ENCODE peak calls at places on chromosomes 6 and 20, in six cellular contexts. A is prostate gland, T is fibroblast of pulmonary artery, Q is epithelial cell of esophagus, U is brain microvascular endothelial cell, M is psoas muscle. G is an unnamed sample.

GRCh38 chr6:46990031-46990644 is 52.0 kb downstream of the ADGRF1 start:
- DNase-seq in U (no peak), A (no peak), T (peak), Q (no peak), M (no peak), G (no peak)

GRCh38 chr20:2619337-2619736 is 33.1 kb upstream of the NOP56 start:
- DNase-seq in Q (no peak), A (no peak), U (no peak), M (no peak), T (no peak), G (no peak)

GRCh38 chr20:38680492-38681118 is 43.7 kb upstream of the SLC32A1 start:
- DNase-seq in T (peak), M (no peak), U (peak), Q (peak), A (no peak), G (peak)

GRCh38 chr20:18662279-18662678 is 74.4 kb downstream of the DTD1 start:
- DNase-seq in T (no peak), Q (no peak), U (no peak), A (no peak), M (no peak), G (no peak)

GRCh38 chr20:51562027-51562333 is 19.5 kb upstream of the NFATC2 start:
- DNase-seq in T (no peak), Q (no peak), A (no peak), M (no peak), U (peak), G (no peak)

GRCh38 chr6:138517635-138518034 is 18.3 kb upstream of the NHSL1 start:
- DNase-seq in A (peak), Q (peak), M (no peak), U (no peak), T (peak), G (no peak)

GRCh38 chr6:39102024-39102820 is 12.8 kb downstream of the SAYSD1 start:
- DNase-seq in U (peak), A (no peak), Q (peak), T (peak), M (no peak), G (no peak)

GRCh38 chr6:117919775-117920492 is 12.9 kb downstream of the SLC35F1 start:
- DNase-seq in U (no peak), A (peak), M (no peak), T (no peak), Q (no peak), G (peak)

GRCh38 chr6:125714431-125715090 is 34.9 kb upstream of the HEY2 start:
- DNase-seq in M (no peak), A (no peak), U (no peak), T (no peak), Q (no peak), G (no peak)

GRCh38 chr6:30037182-30037788 is 23.8 kb upstream of the POLR1H start:
- DNase-seq in T (peak), M (no peak), U (peak), A (no peak), Q (peak), G (no peak)

GRCh38 chr6:11804706-11805105 is 26.1 kb upstream of the ADTRP start:
- DNase-seq in A (no peak), Q (no peak), M (no peak), U (peak), T (no peak), G (no peak)

GRCh38 chr6:111087871-111088667 is 766 bp downstream of the SLC16A10 start:
- DNase-seq in T (no peak), Q (peak), A (no peak), M (no peak), U (no peak), G (peak)

GRCh38 chr20:4959582-4959981 is 41.7 kb downstream of the SLC23A2 start:
- DNase-seq in U (peak), A (no peak), Q (no peak), T (peak), M (no peak), G (no peak)

GRCh38 chr6:153084393-153084792 is 46.7 kb downstream of the RGS17 start:
- DNase-seq in T (peak), Q (peak), A (no peak), U (no peak), M (no peak), G (no peak)

GRCh38 chr6:90892271-90892670 is 305.4 kb upstream of the MAP3K7 start:
- DNase-seq in A (no peak), T (no peak), M (no peak), U (no peak), Q (no peak), G (no peak)

GRCh38 chr20:32829291-32830005 is 9.7 kb downstream of the MAPRE1 start:
- DNase-seq in T (no peak), M (no peak), A (no peak), Q (no peak), U (no peak), G (no peak)

GRCh38 chr6:166627875-166628849 is 1.1 kb upstream of the RPS6KA2 start:
- DNase-seq in A (peak), T (peak), Q (peak), U (no peak), M (peak), G (no peak)

GRCh38 chr6:132334517-132334876 is 66.8 kb downstream of the MOXD1 start:
- DNase-seq in M (no peak), T (no peak), U (no peak), A (no peak), Q (no peak), G (no peak)

GRCh38 chr6:76792394-76792793 is 670.9 kb downstream of the HTR1B start:
- DNase-seq in Q (peak), T (peak), A (no peak), M (no peak), U (peak), G (no peak)

GRCh38 chr20:58891076-58891685 is 38.7 kb downstream of the GNAS start:
- DNase-seq in U (peak), Q (peak), M (peak), T (peak), A (peak), G (peak)

GRCh38 chr6:112665114-112665513 is 318.0 kb downstream of the RFPL4B start:
- DNase-seq in M (no peak), T (peak), Q (no peak), U (peak), A (no peak), G (no peak)

GRCh38 chr6:79231101-79231500 is 3.4 kb downstream of the HMGN3 start:
- DNase-seq in A (no peak), Q (no peak), M (no peak), U (no peak), T (peak), G (no peak)

GRCh38 chr6:113122060-113122459 is 735.1 kb upstream of the MARCKS start:
- DNase-seq in U (peak), Q (peak), T (peak), A (no peak), M (no peak), G (no peak)

GRCh38 chr6:168640738-168641137 is 199.8 kb downstream of the SMOC2 start:
- DNase-seq in M (no peak), U (no peak), T (peak), A (no peak), Q (no peak), G (no peak)

GRCh38 chr20:32681175-32682084 is 7.7 kb upstream of the C20orf203 start:
- DNase-seq in U (no peak), Q (peak), A (peak), T (peak), M (no peak), G (peak)

GRCh38 chr20:44219791-44220190 is 9.2 kb upstream of the OSER1 start:
- DNase-seq in A (no peak), T (no peak), Q (no peak), U (no peak), M (no peak), G (no peak)

GRCh38 chr6:132401120-132401940 is at the start of gene MOXD1:
- DNase-seq in A (no peak), M (peak), T (peak), U (no peak), Q (peak), G (peak)

GRCh38 chr6:85418059-85418458 is 31.8 kb upstream of the NT5E start:
- DNase-seq in M (no peak), A (no peak), Q (peak), U (peak), T (peak), G (no peak)

GRCh38 chr6:91965872-91966271 is 1379.0 kb upstream of the MAP3K7 start:
- DNase-seq in M (no peak), A (no peak), T (no peak), Q (no peak), U (no peak), G (no peak)

GRCh38 chr6:126824226-126824625 is 294.2 kb upstream of the RSPO3 start:
- DNase-seq in A (no peak), M (no peak), U (no peak), T (peak), Q (no peak), G (no peak)

GRCh38 chr6:19463250-19463649 is 373.9 kb upstream of the ID4 start:
- DNase-seq in M (no peak), A (peak), T (no peak), Q (peak), U (no peak), G (no peak)

GRCh38 chr6:45479834-45480696 is 102.3 kb upstream of the SUPT3H start:
- DNase-seq in M (no peak), U (peak), T (peak), Q (peak), A (no peak), G (no peak)

GRCh38 chr20:45028424-45029136 is 62.3 kb downstream of the STK4 start:
- DNase-seq in T (no peak), M (no peak), A (no peak), U (no peak), Q (no peak), G (no peak)

GRCh38 chr20:33963756-33964155 is 30.0 kb upstream of the RALY start:
- DNase-seq in U (no peak), Q (no peak), A (no peak), T (no peak), M (no peak), G (no peak)

GRCh38 chr6:2744778-2745177 is 5.9 kb downstream of the MYLK4 start:
- DNase-seq in Q (no peak), M (no peak), T (no peak), A (no peak), U (no peak), G (no peak)

GRCh38 chr6:2743280-2744205 is 7.2 kb downstream of the MYLK4 start:
- DNase-seq in Q (no peak), A (no peak), M (no peak), U (no peak), T (no peak), G (no peak)

GRCh38 chr6:2746557-2747061 is 4.1 kb downstream of the MYLK4 start:
- DNase-seq in U (no peak), T (no peak), Q (no peak), A (no peak), M (peak), G (no peak)

GRCh38 chr6:2745246-2745645 is 5.5 kb downstream of the MYLK4 start:
- DNase-seq in U (no peak), M (no peak), T (no peak), A (no peak), Q (no peak), G (no peak)

DNA sequence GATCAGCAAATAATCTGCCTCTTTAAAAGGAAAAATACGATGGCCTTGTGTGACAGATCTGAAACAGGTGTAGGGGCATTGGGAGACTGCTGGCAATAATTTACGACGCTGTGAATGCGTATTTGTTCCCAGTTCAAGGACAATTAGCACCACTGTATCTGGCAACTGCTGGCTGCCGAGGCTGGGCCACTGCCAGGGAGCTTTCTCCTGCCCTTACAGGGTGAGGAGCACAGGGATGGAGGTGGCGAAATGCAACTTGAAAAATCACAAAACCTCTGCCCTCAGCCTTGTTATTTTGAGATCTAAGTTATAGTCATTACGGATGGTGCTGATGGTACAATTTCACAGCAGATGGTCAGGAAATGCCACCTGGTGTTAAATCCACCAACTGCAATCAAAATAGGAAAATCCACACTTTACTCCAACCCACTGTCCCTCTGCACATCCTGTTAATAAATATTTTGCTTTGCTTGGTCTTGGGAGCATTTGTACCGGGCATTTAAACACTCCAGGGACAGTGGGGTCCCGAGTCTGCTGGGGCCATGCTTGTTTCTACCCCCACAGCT is 6.4 kb downstream of the MYLK4 start:
- DNase-seq in A (no peak), M (peak), U (peak), T (peak), Q (no peak), G (no peak)
- TF ChIP-seq CTCF in A (peak), M (peak), U (peak), T (peak), Q (peak), G (no peak)

DNA sequence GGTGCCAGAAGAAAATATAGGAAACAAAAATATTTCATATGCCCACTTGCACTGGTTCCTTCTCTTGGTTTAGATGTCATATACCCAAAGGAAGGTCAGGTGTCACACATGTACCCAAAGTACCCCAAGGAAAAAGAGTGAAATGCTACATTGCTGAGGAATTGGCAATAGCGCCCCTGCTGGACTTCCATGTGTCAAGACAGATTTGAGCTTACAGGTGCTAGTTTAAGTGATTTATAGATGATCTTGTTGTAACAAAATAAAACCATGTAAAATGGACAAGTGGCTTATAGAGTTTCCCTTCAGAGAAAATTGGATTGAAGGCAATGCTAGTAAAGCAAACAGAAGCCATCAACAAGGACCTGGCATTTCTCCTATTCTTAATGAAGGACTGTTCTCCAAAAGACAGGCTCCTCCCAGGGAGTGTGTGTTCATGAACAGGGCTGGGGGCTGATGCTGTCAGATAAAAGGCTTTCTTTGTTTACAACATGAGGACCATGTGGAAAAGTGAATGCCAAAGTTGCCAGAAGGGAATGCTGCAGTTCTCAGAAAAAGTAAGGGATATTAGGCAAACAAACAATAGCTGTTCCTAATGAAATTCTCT is 64.3 kb upstream of the PAK5 start:
- DNase-seq in A (no peak), M (no peak), U (no peak), Q (peak), T (peak), G (no peak)
- TF ChIP-seq CTCF in A (no peak), M (no peak), U (peak), Q (peak), T (peak), G (peak)

DNA sequence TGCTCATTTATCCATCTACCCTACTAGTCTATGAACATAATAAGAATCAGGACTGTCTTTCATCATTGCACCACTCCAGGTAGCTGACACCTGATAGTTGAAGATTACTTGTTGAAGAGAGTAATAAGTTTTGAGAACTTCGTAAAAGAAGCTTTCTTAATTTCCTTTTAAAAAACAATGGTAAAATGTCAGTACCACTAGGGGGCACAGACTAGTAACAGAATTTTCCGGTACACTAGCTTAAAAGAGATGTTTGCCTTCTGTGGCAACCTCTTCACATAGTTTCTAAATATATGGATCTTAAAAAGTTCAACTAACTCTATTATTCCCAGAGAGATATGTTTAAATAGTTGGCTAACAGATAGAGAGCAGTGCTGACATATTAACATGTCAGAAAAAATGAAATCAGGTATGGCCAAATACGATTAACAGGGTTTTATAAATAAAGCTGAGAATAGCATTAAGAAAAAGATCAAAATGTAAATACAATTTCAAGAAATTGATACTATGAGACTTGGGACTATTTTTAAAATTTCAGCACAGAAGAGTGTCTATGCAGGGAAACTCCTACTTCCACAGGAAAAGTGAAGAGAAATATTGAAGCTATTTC is 5.4 kb upstream of the KCNQ5 start:
- DNase-seq in A (no peak), M (no peak), T (peak), U (no peak), Q (peak), G (no peak)
- TF ChIP-seq CTCF in A (peak), M (peak), T (peak), U (peak), Q (peak), G (peak)

GRCh38 chr6:40268166-40268958 is 318.8 kb downstream of the LRFN2 start:
- DNase-seq in M (no peak), T (no peak), A (no peak), U (no peak), Q (no peak), G (no peak)
- TF ChIP-seq CTCF in M (no peak), T (no peak), A (no peak), U (no peak), Q (no peak), G (no peak)

GRCh38 chr6:63245420-63245819 is 34.2 kb downstream of the FKBP1C start:
- DNase-seq in T (no peak), A (no peak), M (no peak), Q (no peak), U (no peak), G (no peak)

GRCh38 chr6:63249875-63250482 is 38.7 kb downstream of the FKBP1C start:
- DNase-seq in Q (no peak), T (no peak), U (no peak), M (no peak), A (no peak), G (no peak)

DNA sequence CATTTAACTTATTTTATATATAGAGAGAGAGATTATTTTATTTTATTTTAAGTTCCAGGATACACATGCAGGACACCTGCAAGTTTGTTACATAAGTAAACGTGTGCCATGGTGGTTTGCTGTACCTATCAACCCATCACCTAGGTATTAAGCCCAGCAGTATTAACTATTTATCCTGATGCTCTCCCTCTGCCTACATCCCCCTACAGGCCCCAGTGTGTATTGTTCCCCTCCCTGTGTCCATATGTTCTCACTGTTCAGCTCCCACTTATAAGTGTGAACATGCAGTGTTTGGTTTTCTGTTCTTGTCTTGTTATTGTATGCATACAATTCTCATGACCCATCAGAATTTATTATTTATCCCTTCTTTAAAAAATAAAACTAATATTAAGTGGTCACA is 34.6 kb downstream of the FKBP1C start:
- DNase-seq in A (no peak), U (no peak), Q (no peak), M (no peak), T (no peak), G (no peak)
- TF ChIP-seq CTCF in A (no peak), U (no peak), Q (no peak), M (no peak), T (no peak), G (no peak)

GRCh38 chr20:7859371-7859802 is 80.9 kb downstream of the HAO1 start:
- DNase-seq in Q (peak), A (no peak), T (peak), U (peak), M (no peak), G (no peak)
- TF ChIP-seq CTCF in Q (peak), A (peak), T (peak), U (peak), M (peak), G (peak)

G was measured in mesothelial cell of epicardium.